ENCODE peak calls at places on chromosomes 4 and X, in four cellular contexts. N is transverse colon, M is prostate gland, S is upper lobe of left lung. F is an unnamed sample.

GRCh38 chrX:23403849-23404248 is 69.2 kb downstream of the PTCHD1 start:
- DNase-seq in S (no peak), N (no peak), M (no peak), F (no peak)

GRCh38 chrX:39928704-39929439 is 168.9 kb downstream of the BCOR start:
- DNase-seq in M (no peak), N (peak; percentile 44), S (no peak), F (no peak)

GRCh38 chrX:143634701-143635442 is 1.0 kb downstream of the SLITRK4 start:
- DNase-seq in M (no peak), S (peak; percentile 72), N (no peak), F (no peak)

GRCh38 chr4:8580321-8581093 is at the start of gene GPR78:
- DNase-seq in M (no peak), S (peak; percentile 91), N (peak; percentile 24), F (no peak)

GRCh38 chr4:181138116-181138515 is 1105.1 kb upstream of the TENM3 start:
- DNase-seq in S (no peak), M (no peak), N (no peak), F (no peak)

GRCh38 chr4:163473130-163473529 is 424 bp downstream of the TKTL2 start:
- DNase-seq in N (no peak), M (no peak), S (no peak), F (no peak)

GRCh38 chr4:77579406-77580076 is 26.1 kb upstream of the CXCL13 start:
- DNase-seq in N (no peak), S (no peak), M (no peak), F (no peak)

GRCh38 chr4:2054217-2054616 is 4.9 kb upstream of the NAT8L start:
- DNase-seq in N (no peak), S (no peak), M (no peak), F (no peak)

GRCh38 chr4:3334316-3334715 is 41.5 kb downstream of the RGS12 start:
- DNase-seq in M (no peak), N (no peak), S (no peak), F (no peak)

GRCh38 chr4:67871867-67872266 is 11.9 kb downstream of the TMPRSS11D start:
- DNase-seq in M (no peak), S (no peak), N (no peak), F (no peak)

GRCh38 chrX:10457092-10457491 is 163.3 kb downstream of the MID1 start:
- DNase-seq in S (no peak), M (no peak), N (no peak), F (no peak)

GRCh38 chr4:157095716-157096115 is 19.8 kb downstream of the GLRB start:
- DNase-seq in N (no peak), M (no peak), S (no peak), F (no peak)

GRCh38 chr4:48603366-48604003 is 113.4 kb downstream of the ZAR1 start:
- DNase-seq in M (no peak), N (no peak), S (no peak), F (no peak)

DNA sequence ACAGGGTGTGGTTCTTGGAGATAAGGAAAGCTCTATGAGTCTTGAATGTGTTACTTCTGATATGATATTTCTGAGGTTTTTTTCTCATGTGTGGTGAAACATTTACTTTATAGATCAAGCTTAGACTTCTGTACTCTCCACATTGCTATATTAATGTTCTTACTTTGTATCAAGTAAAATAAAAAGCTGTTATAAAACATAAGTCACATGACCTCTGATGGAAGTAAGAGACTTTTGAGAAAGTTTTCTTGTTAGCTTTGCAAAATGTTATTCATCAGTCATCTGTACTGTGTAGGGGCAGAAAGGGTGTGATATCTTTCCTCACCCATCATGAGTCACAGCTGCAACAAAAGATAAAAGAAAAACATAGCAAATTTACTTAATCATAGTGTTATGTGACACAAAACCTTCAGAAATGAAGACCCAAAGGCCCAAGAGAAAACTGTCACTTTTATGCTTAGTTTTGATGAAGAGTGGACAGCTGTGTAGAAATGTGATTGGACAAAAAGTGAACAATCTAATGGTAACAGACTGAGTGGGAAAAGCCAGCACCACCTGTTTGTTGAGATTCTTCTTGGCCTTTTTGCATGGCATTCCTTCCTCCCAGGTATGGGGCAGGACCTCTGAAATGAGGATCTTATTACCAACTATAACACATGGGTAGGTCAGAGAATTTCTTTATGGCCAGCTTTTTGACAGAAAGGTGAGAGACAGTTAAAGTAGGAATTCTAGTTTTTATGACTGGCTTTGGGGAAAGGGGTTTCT is 632.4 kb downstream of the PDHA2 start:
- DNase-seq in N (no peak), M (no peak), S (no peak), F (no peak)
- TF ChIP-seq POLR2A in N (no peak), M (no peak), S (no peak), F (no peak)

GRCh38 chr4:26860157-26860921 is at the start of gene STIM2:
- DNase-seq in M (peak; percentile 96), S (peak; percentile 100), N (peak; percentile 97), F (peak; percentile 71)
- TF ChIP-seq POLR2A in M (peak; percentile 94), S (no peak), N (peak; percentile 95), F (no peak)

GRCh38 chr4:123606946-123607542 is 210.4 kb downstream of the SPRY1 start:
- DNase-seq in M (no peak), S (no peak), N (no peak), F (no peak)
- TF ChIP-seq POLR2A in M (no peak), S (no peak), N (no peak), F (no peak)

GRCh38 chrX:55011294-55011693 is 11.1 kb downstream of the APEX2 start:
- DNase-seq in S (no peak), M (no peak), N (no peak), F (no peak)

DNA sequence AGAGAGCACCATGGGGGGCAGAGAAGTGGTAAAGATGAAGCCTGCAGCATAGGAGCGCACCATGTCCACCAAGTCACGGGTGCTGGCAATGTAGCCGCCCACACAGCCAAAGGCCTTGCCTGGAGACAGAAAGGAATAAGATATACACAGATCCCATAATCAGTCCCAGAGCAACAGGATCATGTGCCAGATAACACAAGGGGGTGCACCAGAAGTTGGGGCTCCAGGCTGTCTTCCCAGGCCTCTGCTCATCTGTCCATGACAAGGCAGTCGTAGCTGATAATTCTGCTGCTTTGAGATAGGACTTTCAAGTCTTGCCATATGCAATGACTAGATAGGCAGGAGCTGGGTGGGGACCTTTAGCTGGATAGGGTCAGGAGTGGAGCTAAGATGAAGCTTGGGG is 14.7 kb downstream of the APEX2 start:
- DNase-seq in S (no peak), N (no peak), M (no peak), F (no peak)
- TF ChIP-seq POLR2A in S (no peak), N (no peak), M (no peak), F (no peak)

DNA sequence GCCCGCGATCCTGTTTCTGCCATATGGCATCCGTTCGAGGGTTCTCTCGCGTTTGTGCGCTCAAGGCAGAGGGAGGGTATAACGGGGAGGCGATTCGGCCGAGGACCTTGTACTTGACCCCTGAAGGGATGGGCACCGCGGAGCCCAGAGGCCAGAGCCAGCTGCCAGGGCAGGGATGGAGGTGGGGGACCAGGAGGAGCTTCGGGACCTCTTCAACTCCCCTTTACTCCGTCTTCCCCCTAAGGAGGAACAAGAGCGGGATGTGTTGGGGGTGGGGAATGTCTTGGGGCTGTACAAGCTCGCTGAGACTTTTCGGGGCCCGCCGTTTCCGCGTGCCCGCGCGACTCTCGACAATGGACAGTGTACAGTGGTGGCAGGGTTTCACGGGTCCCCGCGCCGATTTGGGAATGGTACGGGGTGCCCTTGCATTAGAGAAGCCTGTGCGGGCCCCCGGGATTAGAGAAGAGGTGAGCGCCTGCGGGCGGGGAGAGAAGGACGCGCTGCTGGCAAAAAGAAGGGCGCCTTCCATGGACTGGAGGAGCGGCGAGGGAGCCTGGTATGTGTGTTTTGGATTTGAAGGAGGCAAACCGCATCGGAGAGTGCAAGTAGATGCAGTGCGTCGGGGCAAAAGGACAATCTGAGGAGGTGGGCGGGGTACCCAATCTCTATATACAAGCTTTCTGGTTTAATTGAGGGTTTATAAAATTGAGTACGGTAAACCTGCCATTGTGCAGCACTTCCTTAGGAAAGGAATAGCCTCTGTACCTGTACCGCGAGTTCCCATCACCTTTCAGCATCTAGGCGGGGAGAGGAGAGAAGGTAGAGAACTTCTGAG is 841 bp downstream of the UGT8 start:
- DNase-seq in N (peak; percentile 71), M (no peak), S (peak; percentile 80), F (peak; percentile 2)
- TF ChIP-seq POLR2A in N (peak; percentile 48), M (no peak), S (no peak), F (no peak)

GRCh38 chrX:147911192-147912022 is at the start of gene FMR1:
- DNase-seq in S (peak; percentile 97), M (peak; percentile 91), N (peak; percentile 95), F (peak; percentile 66)
- TF ChIP-seq POLR2A in S (no peak), M (no peak), N (no peak), F (no peak)

GRCh38 chr4:54767376-54767775 is 109.6 kb downstream of the KIT start:
- DNase-seq in M (no peak), S (no peak), N (no peak), F (no peak)

DNA sequence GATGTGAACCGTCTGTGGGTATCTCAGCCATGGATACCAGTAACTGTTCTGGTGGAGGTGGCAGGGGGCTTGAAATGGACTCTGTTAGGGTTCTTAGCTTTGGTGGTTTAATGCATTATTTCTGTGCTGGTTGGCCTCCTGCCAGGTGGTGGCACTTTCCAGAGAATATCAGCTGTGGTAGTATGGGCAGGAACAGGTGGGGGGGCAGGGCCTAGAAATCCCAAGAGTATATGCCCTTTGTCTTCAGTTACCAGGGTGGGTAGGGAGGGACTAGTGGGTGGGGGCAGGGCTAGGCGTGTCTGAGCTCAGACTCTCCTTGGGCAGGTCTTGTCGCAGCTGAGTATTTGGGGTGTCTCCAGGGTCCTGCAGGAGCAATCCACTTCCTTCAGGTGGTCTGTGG is 106.7 kb downstream of the KIT start:
- DNase-seq in S (no peak), N (no peak), M (no peak), F (no peak)
- TF ChIP-seq POLR2A in S (no peak), N (no peak), M (no peak), F (no peak)

GRCh38 chrX:150982235-150982785 is 825 bp upstream of the HMGB3 start:
- DNase-seq in N (no peak), M (no peak), S (no peak), F (no peak)

GRCh38 chrX:150984164-150984824 is 1.2 kb downstream of the HMGB3 start:
- DNase-seq in M (no peak), N (no peak), S (peak; percentile 86), F (no peak)

GRCh38 chrX:150983526-150984163 is 510 bp downstream of the HMGB3 start:
- DNase-seq in M (no peak), S (peak; percentile 77), N (no peak), F (no peak)

GRCh38 chrX:150980711-150981110 is 2.4 kb upstream of the HMGB3 start:
- DNase-seq in N (no peak), M (no peak), S (no peak), F (no peak)

DNA sequence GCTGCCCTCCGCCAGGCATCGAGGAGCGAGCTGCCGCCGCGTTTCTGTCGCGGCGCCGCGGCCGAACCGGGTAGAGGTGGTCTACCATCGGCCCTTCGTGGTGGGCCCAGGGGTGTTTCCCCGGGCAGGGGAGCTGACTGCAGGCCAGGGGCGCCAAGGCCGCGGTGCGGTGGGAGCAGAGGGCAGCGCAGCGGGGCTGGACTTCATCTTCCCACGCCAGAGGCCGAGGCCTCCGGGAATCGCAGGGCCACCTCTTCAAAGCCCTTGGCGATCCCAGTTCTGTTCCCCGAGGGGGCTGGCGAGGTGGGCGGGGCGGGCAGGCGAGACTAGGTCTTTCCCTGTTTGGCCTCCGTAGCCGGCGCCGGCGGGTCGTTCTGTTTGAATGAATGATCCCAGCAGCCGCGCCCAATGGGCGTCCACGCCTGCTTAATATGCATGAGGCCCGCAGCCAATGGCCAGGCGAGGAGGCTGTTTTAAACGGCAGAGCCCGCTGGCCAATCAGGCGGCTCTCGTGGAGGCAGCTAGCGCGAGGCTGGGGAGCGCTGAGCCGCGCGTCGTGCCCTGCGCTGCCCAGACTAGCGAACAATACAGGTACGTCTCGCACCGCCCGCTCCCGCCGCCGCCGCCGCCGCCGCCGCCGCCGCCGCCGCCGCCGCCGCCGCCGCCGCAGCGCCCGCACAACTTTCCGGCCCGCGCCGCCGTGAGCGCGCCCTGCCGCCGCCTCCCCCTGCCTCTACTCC is at the start of gene HMGB3:
- DNase-seq in S (peak; percentile 93), M (peak; percentile 83), N (peak; percentile 88), F (peak; percentile 47)
- TF ChIP-seq POLR2A in S (no peak), M (peak; percentile 72), N (peak; percentile 47), F (peak; percentile 51)